ENCODE peak calls at places on chromosomes 16 and 17, in six cellular contexts. One of them, this sample, is unnamed.

GRCh38 chr16:22191966-22192260 is 14.2 kb upstream of the EEF2K start:
- DNase-seq in heart right ventricle: peak
- DNase-seq in NB4: peak
- DNase-seq in foreskin fibroblast: no peak
- DNase-seq in cardiac muscle cell: peak
- DNase-seq in transverse colon: peak
- DNase-seq in this sample: no peak

GRCh38 chr16:81096715-81097208 is 567 bp upstream of the GCSH start:
- DNase-seq in heart right ventricle: no peak
- DNase-seq in foreskin fibroblast: no peak
- DNase-seq in cardiac muscle cell: no peak
- DNase-seq in transverse colon: no peak
- DNase-seq in NB4: no peak
- DNase-seq in this sample: no peak

GRCh38 chr17:4806420-4806769 is 557 bp upstream of the PLD2 start:
- DNase-seq in heart right ventricle: no peak
- DNase-seq in transverse colon: peak
- DNase-seq in NB4: no peak
- DNase-seq in cardiac muscle cell: no peak
- DNase-seq in foreskin fibroblast: no peak
- DNase-seq in this sample: no peak

GRCh38 chr17:37742114-37742761 is 2.6 kb downstream of the HNF1B start:
- DNase-seq in transverse colon: no peak
- DNase-seq in NB4: peak
- DNase-seq in cardiac muscle cell: peak
- DNase-seq in foreskin fibroblast: no peak
- DNase-seq in heart right ventricle: no peak
- DNase-seq in this sample: peak

GRCh38 chr17:9647014-9647413 is 1.7 kb downstream of the USP43 start:
- DNase-seq in foreskin fibroblast: no peak
- DNase-seq in transverse colon: no peak
- DNase-seq in NB4: no peak
- DNase-seq in heart right ventricle: no peak
- DNase-seq in cardiac muscle cell: no peak
- DNase-seq in this sample: no peak

GRCh38 chr17:81635973-81636504 is 873 bp downstream of the NPLOC4 start:
- DNase-seq in NB4: no peak
- DNase-seq in foreskin fibroblast: peak
- DNase-seq in cardiac muscle cell: no peak
- DNase-seq in heart right ventricle: no peak
- DNase-seq in transverse colon: no peak
- DNase-seq in this sample: no peak

GRCh38 chr17:4747847-4748246 is 8.1 kb upstream of the CXCL16 start:
- DNase-seq in heart right ventricle: no peak
- DNase-seq in NB4: no peak
- DNase-seq in foreskin fibroblast: no peak
- DNase-seq in transverse colon: no peak
- DNase-seq in cardiac muscle cell: no peak
- DNase-seq in this sample: no peak

GRCh38 chr17:57366558-57367351 is 110.4 kb downstream of the MSI2 start:
- DNase-seq in foreskin fibroblast: no peak
- DNase-seq in cardiac muscle cell: no peak
- DNase-seq in transverse colon: no peak
- DNase-seq in heart right ventricle: no peak
- DNase-seq in NB4: no peak
- DNase-seq in this sample: no peak

GRCh38 chr16:50067290-50067853 is 1.6 kb downstream of the HEATR3 start:
- DNase-seq in cardiac muscle cell: peak
- DNase-seq in heart right ventricle: peak
- DNase-seq in transverse colon: no peak
- DNase-seq in NB4: peak
- DNase-seq in foreskin fibroblast: peak
- DNase-seq in this sample: peak

GRCh38 chr16:54282923-54283734 is 3.5 kb downstream of the IRX3 start:
- DNase-seq in cardiac muscle cell: peak
- DNase-seq in foreskin fibroblast: no peak
- DNase-seq in NB4: peak
- DNase-seq in heart right ventricle: no peak
- DNase-seq in transverse colon: no peak
- DNase-seq in this sample: no peak

GRCh38 chr16:64983983-64984382 is 137.9 kb downstream of the CDH11 start:
- DNase-seq in NB4: peak
- DNase-seq in transverse colon: no peak
- DNase-seq in foreskin fibroblast: peak
- DNase-seq in heart right ventricle: peak
- DNase-seq in cardiac muscle cell: peak
- DNase-seq in this sample: peak

GRCh38 chr17:3988297-3989120 is 24.3 kb upstream of the ATP2A3 start:
- DNase-seq in transverse colon: peak
- DNase-seq in heart right ventricle: no peak
- DNase-seq in NB4: no peak
- DNase-seq in cardiac muscle cell: no peak
- DNase-seq in foreskin fibroblast: no peak
- DNase-seq in this sample: peak

GRCh38 chr17:12821376-12821940 is 32.2 kb downstream of the ARHGAP44 start:
- DNase-seq in NB4: no peak
- DNase-seq in foreskin fibroblast: no peak
- DNase-seq in cardiac muscle cell: no peak
- DNase-seq in transverse colon: peak
- DNase-seq in heart right ventricle: no peak
- DNase-seq in this sample: peak

GRCh38 chr17:64580384-64581307 is 73.9 kb downstream of the CEP95 start:
- DNase-seq in NB4: no peak
- DNase-seq in heart right ventricle: no peak
- DNase-seq in cardiac muscle cell: no peak
- DNase-seq in transverse colon: no peak
- DNase-seq in foreskin fibroblast: no peak
- DNase-seq in this sample: peak

DNA sequence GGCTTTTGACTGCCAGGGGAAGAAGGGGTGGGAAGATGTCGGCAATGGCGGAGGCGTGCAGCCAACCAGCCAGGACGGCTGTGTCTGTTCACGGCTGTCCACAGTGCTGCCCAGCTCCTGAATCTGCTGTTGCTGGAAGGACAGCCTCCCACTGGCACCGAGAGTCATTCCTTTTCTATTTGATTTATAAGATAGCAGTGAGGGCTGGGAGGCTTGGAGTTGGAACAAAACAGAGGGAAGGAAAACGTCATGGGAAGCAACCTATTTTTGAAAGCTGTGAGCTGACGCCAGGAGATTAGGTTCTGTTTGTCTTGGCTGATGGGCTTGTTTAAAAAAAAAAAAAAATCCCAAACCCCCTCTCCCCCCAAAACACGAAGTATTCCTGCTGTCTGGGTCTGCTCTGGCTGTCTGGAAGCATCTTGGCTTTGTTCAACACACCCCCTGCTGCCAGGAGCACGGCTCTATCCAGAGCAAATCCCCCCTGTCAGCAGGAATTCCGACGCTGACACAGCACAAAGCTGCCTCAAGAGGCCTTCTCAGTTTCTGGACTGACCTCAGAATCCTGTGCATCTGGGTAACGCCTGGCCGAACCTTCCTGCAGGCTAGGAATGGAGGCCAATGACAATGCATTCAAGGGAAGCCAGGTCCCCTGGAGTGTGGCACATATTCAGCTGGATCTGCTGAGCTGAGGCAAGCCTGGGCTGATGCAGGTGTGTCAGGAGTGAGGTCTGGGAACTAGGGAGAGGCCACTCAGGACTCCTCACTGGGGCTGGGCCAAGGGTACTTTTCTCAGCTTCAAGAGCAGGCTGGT is 41.0 kb upstream of the SREBF1 start:
- DNase-seq in cardiac muscle cell: peak
- DNase-seq in heart right ventricle: peak
- DNase-seq in NB4: no peak
- DNase-seq in foreskin fibroblast: peak
- DNase-seq in transverse colon: peak
- DNase-seq in this sample: peak
- H3K4me3 ChIP-seq in cardiac muscle cell: no peak
- H3K4me3 ChIP-seq in heart right ventricle: no peak
- H3K4me3 ChIP-seq in NB4: no peak
- H3K4me3 ChIP-seq in foreskin fibroblast: no peak
- H3K4me3 ChIP-seq in transverse colon: no peak
- H3K4me3 ChIP-seq in this sample: no peak

GRCh38 chr16:24855678-24856077 is 9.9 kb downstream of the SLC5A11 start:
- DNase-seq in NB4: no peak
- DNase-seq in foreskin fibroblast: no peak
- DNase-seq in cardiac muscle cell: no peak
- DNase-seq in transverse colon: no peak
- DNase-seq in heart right ventricle: no peak
- DNase-seq in this sample: no peak
- TF ChIP-seq CTCF in NB4: no peak
- TF ChIP-seq CTCF in foreskin fibroblast: no peak
- TF ChIP-seq CTCF in cardiac muscle cell: no peak
- TF ChIP-seq CTCF in transverse colon: no peak
- TF ChIP-seq CTCF in heart right ventricle: no peak
- TF ChIP-seq CTCF in this sample: no peak

GRCh38 chr17:77451894-77452852 is 311.4 kb downstream of the SEC14L1 start:
- DNase-seq in cardiac muscle cell: peak
- DNase-seq in transverse colon: peak
- DNase-seq in foreskin fibroblast: peak
- DNase-seq in NB4: peak
- DNase-seq in heart right ventricle: peak
- DNase-seq in this sample: peak
- H3K4me3 ChIP-seq in cardiac muscle cell: peak
- H3K4me3 ChIP-seq in transverse colon: peak
- H3K4me3 ChIP-seq in foreskin fibroblast: peak
- H3K4me3 ChIP-seq in NB4: peak
- H3K4me3 ChIP-seq in heart right ventricle: peak
- H3K4me3 ChIP-seq in this sample: peak

GRCh38 chr17:29241015-29241963 is 5.4 kb upstream of the CRYBA1 start:
- DNase-seq in cardiac muscle cell: no peak
- DNase-seq in heart right ventricle: no peak
- DNase-seq in NB4: peak
- DNase-seq in foreskin fibroblast: peak
- DNase-seq in transverse colon: no peak
- DNase-seq in this sample: peak
- TF ChIP-seq CTCF in cardiac muscle cell: no peak
- TF ChIP-seq CTCF in heart right ventricle: no peak
- TF ChIP-seq CTCF in NB4: no peak
- TF ChIP-seq CTCF in foreskin fibroblast: no peak
- TF ChIP-seq CTCF in transverse colon: no peak
- TF ChIP-seq CTCF in this sample: no peak